ENCODE peak calls at places on chromosome 2, in eight cellular contexts. One of them, this sample, is unnamed.
A peak's percentile ranks its signal among the peaks of the same experiment; 100 is the strongest.

GRCh38 chr2:39437522-39438296 is 624 bp upstream of the MAP4K3 start:
- DNase-seq in A549: peak; percentile 63
- DNase-seq in breast epithelium: no peak
- DNase-seq in right lobe of liver: peak; percentile 53
- DNase-seq in IMR-90: peak; percentile 31
- DNase-seq in gastrocnemius medialis: peak; percentile 18
- DNase-seq in sigmoid colon: peak; percentile 70
- DNase-seq in K562: peak; percentile 76
- DNase-seq in this sample: peak; percentile 78

GRCh38 chr2:69208023-69208595 is 178.9 kb downstream of the GFPT1 start:
- DNase-seq in A549: peak; percentile 20
- DNase-seq in breast epithelium: no peak
- DNase-seq in right lobe of liver: no peak
- DNase-seq in IMR-90: no peak
- DNase-seq in gastrocnemius medialis: no peak
- DNase-seq in sigmoid colon: no peak
- DNase-seq in K562: peak; percentile 7
- DNase-seq in this sample: no peak

GRCh38 chr2:174336403-174337336 is 1.9 kb downstream of the SP9 start:
- DNase-seq in A549: peak; percentile 85
- DNase-seq in breast epithelium: no peak
- DNase-seq in right lobe of liver: no peak
- DNase-seq in IMR-90: no peak
- DNase-seq in gastrocnemius medialis: no peak
- DNase-seq in sigmoid colon: no peak
- DNase-seq in K562: peak; percentile 69
- DNase-seq in this sample: peak; percentile 90

GRCh38 chr2:215364157-215365155 is 52.6 kb downstream of the ATIC start:
- DNase-seq in A549: no peak
- DNase-seq in breast epithelium: no peak
- DNase-seq in right lobe of liver: no peak
- DNase-seq in IMR-90: peak; percentile 17
- DNase-seq in gastrocnemius medialis: no peak
- DNase-seq in sigmoid colon: no peak
- DNase-seq in K562: no peak
- DNase-seq in this sample: no peak

GRCh38 chr2:236449167-236449586 is 120.4 kb upstream of the ACKR3 start:
- DNase-seq in A549: no peak
- DNase-seq in breast epithelium: peak; percentile 67
- DNase-seq in right lobe of liver: no peak
- DNase-seq in IMR-90: no peak
- DNase-seq in gastrocnemius medialis: no peak
- DNase-seq in sigmoid colon: no peak
- DNase-seq in K562: no peak
- DNase-seq in this sample: peak; percentile 39

GRCh38 chr2:222651721-222652420 is 4.0 kb downstream of the FARSB start:
- DNase-seq in A549: no peak
- DNase-seq in breast epithelium: no peak
- DNase-seq in right lobe of liver: no peak
- DNase-seq in IMR-90: peak; percentile 28
- DNase-seq in gastrocnemius medialis: no peak
- DNase-seq in sigmoid colon: no peak
- DNase-seq in K562: no peak
- DNase-seq in this sample: no peak

GRCh38 chr2:78992807-78993517 is 32.5 kb upstream of the REG3G start:
- DNase-seq in A549: no peak
- DNase-seq in breast epithelium: no peak
- DNase-seq in right lobe of liver: no peak
- DNase-seq in IMR-90: no peak
- DNase-seq in gastrocnemius medialis: no peak
- DNase-seq in sigmoid colon: no peak
- DNase-seq in K562: no peak
- DNase-seq in this sample: peak; percentile 24

GRCh38 chr2:178455947-178456346 is 4.8 kb downstream of the PJVK start:
- DNase-seq in A549: no peak
- DNase-seq in breast epithelium: no peak
- DNase-seq in right lobe of liver: no peak
- DNase-seq in IMR-90: no peak
- DNase-seq in gastrocnemius medialis: no peak
- DNase-seq in sigmoid colon: no peak
- DNase-seq in K562: no peak
- DNase-seq in this sample: no peak

GRCh38 chr2:3079959-3080948 is 297.4 kb downstream of the EIPR1 start:
- DNase-seq in A549: no peak
- DNase-seq in breast epithelium: no peak
- DNase-seq in right lobe of liver: no peak
- DNase-seq in IMR-90: no peak
- DNase-seq in gastrocnemius medialis: no peak
- DNase-seq in sigmoid colon: no peak
- DNase-seq in K562: no peak
- DNase-seq in this sample: no peak

GRCh38 chr2:178484245-178485041 is 4.2 kb downstream of the PLEKHA3 start:
- DNase-seq in A549: no peak
- DNase-seq in breast epithelium: no peak
- DNase-seq in right lobe of liver: peak; percentile 50
- DNase-seq in IMR-90: peak; percentile 30
- DNase-seq in gastrocnemius medialis: no peak
- DNase-seq in sigmoid colon: peak; percentile 61
- DNase-seq in K562: peak; percentile 51
- DNase-seq in this sample: no peak

GRCh38 chr2:218998414-218999002 is 5.3 kb upstream of the CRYBA2 start:
- DNase-seq in A549: no peak
- DNase-seq in breast epithelium: no peak
- DNase-seq in right lobe of liver: no peak
- DNase-seq in IMR-90: no peak
- DNase-seq in gastrocnemius medialis: no peak
- DNase-seq in sigmoid colon: no peak
- DNase-seq in K562: no peak
- DNase-seq in this sample: no peak

GRCh38 chr2:11389551-11390528 is 45.4 kb upstream of the ROCK2 start:
- DNase-seq in A549: peak; percentile 99
- DNase-seq in breast epithelium: no peak
- DNase-seq in right lobe of liver: peak; percentile 75
- DNase-seq in IMR-90: peak; percentile 97
- DNase-seq in gastrocnemius medialis: no peak
- DNase-seq in sigmoid colon: no peak
- DNase-seq in K562: no peak
- DNase-seq in this sample: no peak

GRCh38 chr2:31170071-31170698 is 31.9 kb upstream of the GALNT14 start:
- DNase-seq in A549: peak; percentile 78
- DNase-seq in breast epithelium: no peak
- DNase-seq in right lobe of liver: peak; percentile 52
- DNase-seq in IMR-90: peak; percentile 60
- DNase-seq in gastrocnemius medialis: peak; percentile 26
- DNase-seq in sigmoid colon: no peak
- DNase-seq in K562: peak; percentile 69
- DNase-seq in this sample: peak; percentile 63

GRCh38 chr2:50006327-50006726 is 852.0 kb upstream of the FSHR start:
- DNase-seq in A549: no peak
- DNase-seq in breast epithelium: no peak
- DNase-seq in right lobe of liver: no peak
- DNase-seq in IMR-90: no peak
- DNase-seq in gastrocnemius medialis: no peak
- DNase-seq in sigmoid colon: no peak
- DNase-seq in K562: no peak
- DNase-seq in this sample: no peak

GRCh38 chr2:23614701-23615100 is 229.7 kb downstream of the KLHL29 start:
- DNase-seq in A549: no peak
- DNase-seq in breast epithelium: no peak
- DNase-seq in right lobe of liver: no peak
- DNase-seq in IMR-90: no peak
- DNase-seq in gastrocnemius medialis: no peak
- DNase-seq in sigmoid colon: peak; percentile 63
- DNase-seq in K562: no peak
- DNase-seq in this sample: no peak

GRCh38 chr2:20074001-20074648 is 22.7 kb upstream of the LAPTM4A start:
- DNase-seq in A549: no peak
- DNase-seq in breast epithelium: no peak
- DNase-seq in right lobe of liver: no peak
- DNase-seq in IMR-90: no peak
- DNase-seq in gastrocnemius medialis: no peak
- DNase-seq in sigmoid colon: no peak
- DNase-seq in K562: no peak
- DNase-seq in this sample: no peak

DNA sequence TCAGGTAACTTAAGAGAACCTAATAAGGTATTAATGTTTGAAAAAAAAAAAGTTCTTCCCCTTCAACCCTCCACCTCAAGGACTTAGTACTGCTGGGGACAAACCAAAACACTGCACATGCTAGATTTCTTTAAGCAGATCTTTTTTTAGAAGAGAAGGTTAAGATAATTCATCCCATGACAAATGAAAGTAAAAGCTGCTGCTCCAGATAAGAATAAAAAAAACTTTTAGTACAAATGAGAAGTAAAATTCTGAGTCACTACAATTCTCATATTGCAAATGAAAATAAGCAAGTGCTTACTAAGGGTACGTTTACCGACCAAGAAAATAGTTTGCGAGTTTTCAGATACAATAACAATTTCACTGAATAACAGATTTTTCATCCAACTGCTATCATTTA is 8.9 kb downstream of the STAM2 start:
- DNase-seq in A549: no peak
- DNase-seq in breast epithelium: no peak
- DNase-seq in right lobe of liver: no peak
- DNase-seq in IMR-90: peak; percentile 81
- DNase-seq in gastrocnemius medialis: no peak
- DNase-seq in sigmoid colon: no peak
- DNase-seq in K562: peak; percentile 37
- DNase-seq in this sample: no peak
- H3K4me1 ChIP-seq in A549: peaks cover 54% of the 10 kb centered on the region
- H3K4me1 ChIP-seq in breast epithelium: peaks cover 5% of the 10 kb centered on the region
- H3K4me1 ChIP-seq in right lobe of liver: no peaks in the 10 kb centered on the region
- H3K4me1 ChIP-seq in IMR-90: peaks cover 8% of the 10 kb centered on the region
- H3K4me1 ChIP-seq in gastrocnemius medialis: peaks cover 22% of the 10 kb centered on the region
- H3K4me1 ChIP-seq in sigmoid colon: peaks cover 52% of the 10 kb centered on the region
- H3K4me1 ChIP-seq in K562: peaks cover 5% of the 10 kb centered on the region
- H3K4me1 ChIP-seq in this sample: peaks cover 36% of the 10 kb centered on the region

GRCh38 chr2:36371070-36371962 is 15.7 kb downstream of the CRIM1 start:
- DNase-seq in A549: peak; percentile 62
- DNase-seq in breast epithelium: no peak
- DNase-seq in right lobe of liver: no peak
- DNase-seq in IMR-90: no peak
- DNase-seq in gastrocnemius medialis: no peak
- DNase-seq in sigmoid colon: no peak
- DNase-seq in K562: no peak
- DNase-seq in this sample: no peak

GRCh38 chr2:36373149-36373880 is 17.7 kb downstream of the CRIM1 start:
- DNase-seq in A549: peak; percentile 85
- DNase-seq in breast epithelium: no peak
- DNase-seq in right lobe of liver: no peak
- DNase-seq in IMR-90: peak; percentile 70
- DNase-seq in gastrocnemius medialis: peak; percentile 32
- DNase-seq in sigmoid colon: no peak
- DNase-seq in K562: no peak
- DNase-seq in this sample: peak; percentile 69

GRCh38 chr2:36369711-36370110 is 14.1 kb downstream of the CRIM1 start:
- DNase-seq in A549: no peak
- DNase-seq in breast epithelium: no peak
- DNase-seq in right lobe of liver: no peak
- DNase-seq in IMR-90: no peak
- DNase-seq in gastrocnemius medialis: no peak
- DNase-seq in sigmoid colon: no peak
- DNase-seq in K562: no peak
- DNase-seq in this sample: no peak

GRCh38 chr2:36370281-36370680 is 14.7 kb downstream of the CRIM1 start:
- DNase-seq in A549: no peak
- DNase-seq in breast epithelium: no peak
- DNase-seq in right lobe of liver: no peak
- DNase-seq in IMR-90: no peak
- DNase-seq in gastrocnemius medialis: no peak
- DNase-seq in sigmoid colon: no peak
- DNase-seq in K562: no peak
- DNase-seq in this sample: no peak

DNA sequence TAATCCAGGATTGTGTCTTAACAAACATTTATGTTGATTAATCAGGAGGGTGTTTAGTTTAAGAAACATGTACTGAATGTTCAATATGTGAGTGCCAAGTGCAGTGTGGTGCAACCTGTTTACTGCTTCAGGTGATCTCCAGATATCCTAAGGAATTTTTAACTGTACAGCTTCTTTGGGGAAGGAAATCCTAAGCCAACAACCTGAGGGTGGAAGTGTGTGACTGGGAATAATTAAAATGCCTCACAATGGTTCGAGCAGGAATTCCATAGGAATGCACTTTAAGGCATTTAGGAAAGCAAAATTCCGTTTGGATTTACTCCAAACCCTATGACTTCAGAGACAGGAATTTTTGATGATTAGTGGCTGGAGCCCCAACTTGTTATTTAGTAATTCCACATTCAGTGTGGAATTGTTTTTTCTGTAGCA is 16.4 kb downstream of the CRIM1 start:
- DNase-seq in A549: peak; percentile 75
- DNase-seq in breast epithelium: no peak
- DNase-seq in right lobe of liver: no peak
- DNase-seq in IMR-90: peak; percentile 84
- DNase-seq in gastrocnemius medialis: peak; percentile 69
- DNase-seq in sigmoid colon: no peak
- DNase-seq in K562: no peak
- DNase-seq in this sample: no peak
- TF ChIP-seq POLR2A in A549: no peak
- TF ChIP-seq POLR2A in breast epithelium: no peak
- TF ChIP-seq POLR2A in right lobe of liver: no peak
- TF ChIP-seq POLR2A in IMR-90: no peak
- TF ChIP-seq POLR2A in gastrocnemius medialis: no peak
- TF ChIP-seq POLR2A in sigmoid colon: no peak
- TF ChIP-seq POLR2A in K562: no peak
- TF ChIP-seq POLR2A in this sample: no peak

GRCh38 chr2:47007221-47007825 is 91.7 kb upstream of the MCFD2 start:
- DNase-seq in A549: no peak
- DNase-seq in breast epithelium: no peak
- DNase-seq in right lobe of liver: no peak
- DNase-seq in IMR-90: no peak
- DNase-seq in gastrocnemius medialis: no peak
- DNase-seq in sigmoid colon: no peak
- DNase-seq in K562: no peak
- DNase-seq in this sample: no peak
- H3K4me1 ChIP-seq in A549: peaks cover 30% of the 10 kb centered on the region
- H3K4me1 ChIP-seq in breast epithelium: peaks cover 10% of the 10 kb centered on the region
- H3K4me1 ChIP-seq in right lobe of liver: no peaks in the 10 kb centered on the region
- H3K4me1 ChIP-seq in IMR-90: peaks cover 32% of the 10 kb centered on the region
- H3K4me1 ChIP-seq in gastrocnemius medialis: peaks cover 35% of the 10 kb centered on the region
- H3K4me1 ChIP-seq in sigmoid colon: peaks cover 99% of the 10 kb centered on the region
- H3K4me1 ChIP-seq in K562: peaks cover 18% of the 10 kb centered on the region
- H3K4me1 ChIP-seq in this sample: peaks cover 12% of the 10 kb centered on the region

GRCh38 chr2:238696786-238697185 is 151.1 kb upstream of the TWIST2 start:
- DNase-seq in A549: no peak
- DNase-seq in breast epithelium: no peak
- DNase-seq in right lobe of liver: no peak
- DNase-seq in IMR-90: no peak
- DNase-seq in gastrocnemius medialis: no peak
- DNase-seq in sigmoid colon: no peak
- DNase-seq in K562: no peak
- DNase-seq in this sample: no peak
- TF ChIP-seq POLR2A in A549: no peak
- TF ChIP-seq POLR2A in breast epithelium: no peak
- TF ChIP-seq POLR2A in right lobe of liver: no peak
- TF ChIP-seq POLR2A in IMR-90: no peak
- TF ChIP-seq POLR2A in gastrocnemius medialis: no peak
- TF ChIP-seq POLR2A in sigmoid colon: no peak
- TF ChIP-seq POLR2A in K562: no peak
- TF ChIP-seq POLR2A in this sample: no peak